ENCODE peak calls at places on chromosome 14, in eight cellular contexts. T is A549; P is mammary epithelial cell; N is transverse colon; Z is CD8-positive, alpha-beta T cell; A is testis; E is ascending aorta; W is AG04450. F is an unnamed sample.

GRCh38 chr14:103753809-103754208 is 38.2 kb downstream of the ZFYVE21 start:
- DNase-seq in E (no peak), T (no peak), W (no peak), N (no peak), Z (no peak), A (no peak), P (no peak), F (no peak)

GRCh38 chr14:21090194-21090939 is 8.1 kb downstream of the ZNF219 start:
- DNase-seq in T (no peak), W (no peak), P (no peak), E (no peak), A (no peak), Z (no peak), N (peak), F (no peak)

GRCh38 chr14:75493580-75494130 is 28.6 kb upstream of the BATF start:
- DNase-seq in W (no peak), A (no peak), Z (no peak), N (no peak), P (no peak), E (peak), T (no peak), F (no peak)

GRCh38 chr14:59022144-59022543 is 166.3 kb upstream of the DAAM1 start:
- DNase-seq in Z (no peak), N (no peak), A (peak), T (peak), E (no peak), W (no peak), P (no peak), F (no peak)

GRCh38 chr14:69335421-69335820 is 62.7 kb downstream of the ERH start:
- DNase-seq in P (peak), N (no peak), Z (no peak), W (no peak), A (no peak), T (no peak), E (no peak), F (peak)

GRCh38 chr14:104140213-104140462 is 1.8 kb downstream of the KIF26A start:
- DNase-seq in W (no peak), Z (no peak), N (no peak), T (no peak), P (no peak), A (no peak), E (peak), F (no peak)

GRCh38 chr14:89618309-89618708 is 201.3 kb upstream of the FOXN3 start:
- DNase-seq in T (no peak), N (peak), Z (no peak), P (no peak), E (no peak), A (no peak), W (no peak), F (no peak)

GRCh38 chr14:72060917-72061316 is 128.7 kb downstream of the RGS6 start:
- DNase-seq in Z (no peak), W (no peak), A (no peak), T (no peak), E (no peak), P (peak), N (no peak), F (no peak)

GRCh38 chr14:101538865-101539264 is 22.4 kb upstream of the DIO3 start:
- DNase-seq in T (no peak), P (no peak), N (no peak), W (no peak), A (no peak), E (no peak), Z (no peak), F (no peak)

GRCh38 chr14:22387776-22388241 is 201.2 kb downstream of the DAD1 start:
- DNase-seq in E (no peak), Z (no peak), T (no peak), W (no peak), N (no peak), P (no peak), A (no peak), F (no peak)

GRCh38 chr14:71783101-71783500 is 149.1 kb upstream of the RGS6 start:
- DNase-seq in A (no peak), N (no peak), E (no peak), W (no peak), T (no peak), P (no peak), Z (no peak), F (no peak)

GRCh38 chr14:73829526-73830431 is 21.9 kb upstream of the PTGR2 start:
- DNase-seq in A (no peak), P (peak), W (peak), E (peak), T (peak), N (no peak), Z (no peak), F (no peak)

GRCh38 chr14:56131004-56131864 is 13.0 kb downstream of the PELI2 start:
- DNase-seq in P (no peak), T (no peak), W (no peak), A (no peak), Z (no peak), E (no peak), N (no peak), F (no peak)

GRCh38 chr14:101903111-101903561 is 61.2 kb upstream of the DYNC1H1 start:
- DNase-seq in Z (no peak), E (no peak), N (no peak), A (no peak), P (no peak), T (no peak), W (no peak), F (no peak)

GRCh38 chr14:89849931-89850330 is 104.6 kb downstream of the EFCAB11 start:
- DNase-seq in P (no peak), Z (no peak), E (no peak), W (no peak), N (no peak), T (no peak), A (no peak), F (no peak)

GRCh38 chr14:104819361-104819771 is 18.5 kb downstream of the ZBTB42 start:
- DNase-seq in Z (no peak), W (no peak), E (no peak), A (peak), T (no peak), N (no peak), P (no peak), F (peak)

GRCh38 chr14:98711453-98711852 is 560.5 kb downstream of the BCL11B start:
- DNase-seq in E (no peak), W (no peak), Z (no peak), T (no peak), A (no peak), P (no peak), N (no peak), F (no peak)

GRCh38 chr14:33598582-33598981 is 352.3 kb downstream of the EGLN3 start:
- DNase-seq in P (no peak), N (no peak), T (no peak), A (no peak), W (no peak), E (no peak), Z (no peak), F (no peak)

GRCh38 chr14:59339526-59339925 is 125.7 kb downstream of the GPR135 start:
- DNase-seq in N (no peak), W (no peak), A (no peak), Z (no peak), E (no peak), T (no peak), P (no peak), F (no peak)

GRCh38 chr14:32635103-32635719 is 303.5 kb upstream of the NPAS3 start:
- DNase-seq in P (peak), T (no peak), W (no peak), Z (no peak), N (no peak), E (no peak), A (no peak), F (no peak)

GRCh38 chr14:65164068-65164824 is 61.9 kb upstream of the MAX start:
- DNase-seq in T (peak), W (no peak), E (peak), P (no peak), Z (no peak), N (no peak), A (no peak), F (no peak)

GRCh38 chr14:103511022-103511693 is 11.5 kb downstream of the CKB start:
- DNase-seq in E (no peak), T (no peak), W (no peak), N (no peak), Z (no peak), P (no peak), A (no peak), F (peak)

GRCh38 chr14:51533877-51534553 is 117.7 kb upstream of the FRMD6 start:
- DNase-seq in T (no peak), A (no peak), P (peak), Z (no peak), W (no peak), E (no peak), N (no peak), F (no peak)
- H3K27ac ChIP-seq in T (peak), A (no peak), P (peak), Z (no peak), W (peak), E (no peak), N (no peak), F (peak)

GRCh38 chr14:36207500-36207899 is 31.0 kb upstream of the PTCSC3 start:
- DNase-seq in Z (no peak), T (peak), W (no peak), P (no peak), N (no peak), A (no peak), E (no peak), F (no peak)
- TF ChIP-seq CTCF in Z (no peak), T (peak), W (peak), P (peak), N (no peak), A (no peak), E (peak), F (no peak)

DNA sequence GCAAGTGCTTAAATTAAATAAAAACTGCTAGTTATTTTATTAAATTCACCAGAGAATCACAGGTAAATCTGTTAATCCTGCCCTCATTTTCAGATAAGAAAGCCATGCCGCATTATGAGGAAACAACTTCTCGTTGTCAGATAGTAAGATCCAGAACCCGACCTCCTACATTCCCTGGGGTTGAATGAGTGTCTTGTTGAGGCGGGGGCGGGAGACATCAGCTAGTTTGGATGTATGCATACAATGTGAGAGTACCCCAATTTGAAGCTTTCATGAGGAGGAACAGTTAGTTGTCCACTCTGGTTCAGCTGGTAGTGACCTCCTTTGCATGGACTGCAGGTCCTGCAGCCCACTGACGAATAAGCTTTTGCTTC is 34.8 kb downstream of the EVL start:
- DNase-seq in P (no peak), A (no peak), T (no peak), E (no peak), W (no peak), N (no peak), Z (no peak), F (no peak)
- H3K27ac ChIP-seq in P (no peak), A (no peak), T (no peak), E (no peak), W (no peak), N (no peak), Z (no peak), F (no peak)

GRCh38 chr14:54902143-54902520 is 494 bp downstream of the GCH1 start:
- DNase-seq in W (no peak), N (peak), P (peak), E (peak), A (peak), Z (peak), T (peak), F (peak)
- TF ChIP-seq CTCF in W (peak), N (no peak), P (no peak), E (peak), A (no peak), Z (no peak), T (no peak), F (no peak)

DNA sequence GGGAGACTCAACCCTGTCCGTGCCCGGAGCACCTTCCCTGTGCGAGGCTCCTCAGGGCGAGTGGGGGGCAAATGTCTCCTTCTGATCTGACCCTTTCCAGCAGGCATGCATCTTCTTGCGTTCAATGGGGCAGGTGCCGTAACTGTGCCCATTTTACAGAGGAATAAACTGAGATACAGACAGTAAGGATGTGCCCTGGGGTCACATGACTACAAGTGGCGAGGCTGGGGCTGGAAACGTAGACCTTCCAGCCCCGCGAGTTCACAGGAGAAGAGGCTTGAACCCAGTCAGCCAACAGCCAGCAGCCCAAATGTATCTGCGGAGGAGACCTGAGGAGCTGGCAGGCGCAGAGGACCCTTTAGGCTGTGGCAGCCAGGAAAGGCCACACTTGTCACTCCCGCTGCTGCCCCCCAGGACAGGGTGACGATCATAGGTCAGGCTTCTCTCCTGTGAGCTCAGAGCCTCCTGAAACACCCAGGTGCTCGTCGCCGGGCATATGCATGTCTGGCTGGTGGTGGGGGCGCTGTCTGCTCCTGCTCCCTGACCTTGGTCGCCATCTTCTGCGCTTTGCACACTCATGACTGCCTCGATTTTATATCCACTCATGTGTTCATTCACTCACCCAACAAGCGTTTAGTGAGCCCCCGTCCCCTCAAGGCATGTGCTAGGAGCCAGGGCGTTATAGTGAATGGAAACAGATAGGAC is 41.7 kb downstream of the CCDC88C start:
- DNase-seq in E (no peak), W (no peak), T (no peak), A (no peak), P (no peak), N (no peak), Z (no peak), F (no peak)
- H3K27ac ChIP-seq in E (no peak), W (no peak), T (no peak), A (no peak), P (no peak), N (peak), Z (peak), F (no peak)

DNA sequence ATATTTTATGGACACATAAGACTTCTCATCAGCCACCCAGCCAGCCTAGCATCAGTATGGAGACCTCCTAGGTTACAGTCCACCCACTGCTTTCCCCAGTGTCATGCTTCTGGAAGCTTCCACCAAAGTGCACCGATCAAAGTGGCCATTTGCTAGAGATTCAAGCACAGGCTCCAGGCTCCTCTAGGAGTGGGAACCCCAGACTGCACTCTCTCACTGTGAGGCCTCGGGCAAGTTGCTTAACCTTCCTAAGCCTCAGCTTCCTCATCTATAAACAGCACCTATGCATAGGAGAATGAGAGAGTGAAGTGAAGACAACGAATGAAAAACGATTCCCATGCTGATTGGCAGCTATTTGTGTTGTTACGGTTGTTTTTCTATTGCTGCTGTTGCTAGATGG is 94.4 kb downstream of the DICER1 start:
- DNase-seq in E (no peak), A (no peak), P (no peak), W (no peak), N (no peak), Z (no peak), T (no peak), F (no peak)
- TF ChIP-seq CTCF in E (no peak), A (no peak), P (no peak), W (no peak), N (no peak), Z (no peak), T (no peak), F (no peak)